ENCODE peak calls at places on chromosomes 3 and 15, in five cellular contexts. W, O, M, X and T are unnamed samples. For H3K36me3, the result is how much of the 10 kb centered on the place peaks cover.

GRCh38 chr15:76572983-76573314 is 236.4 kb downstream of the ISL2 start:
- DNase-seq in W (no peak), O (no peak), M (no peak), X (no peak), T (no peak)

GRCh38 chr3:27594096-27594690 is 110.0 kb upstream of the SLC4A7 start:
- DNase-seq in W (no peak), O (no peak), M (no peak), X (no peak), T (peak)

GRCh38 chr3:119352235-119352634 is 58.1 kb downstream of the ARHGAP31 start:
- DNase-seq in W (no peak), O (peak), M (peak), X (no peak), T (peak)

GRCh38 chr3:119794401-119794800 is 12.5 kb downstream of the NR1I2 start:
- DNase-seq in W (no peak), O (no peak), M (no peak), X (no peak), T (no peak)

GRCh38 chr3:181725033-181725775 is 13.5 kb downstream of the SOX2 start:
- DNase-seq in W (no peak), O (no peak), M (no peak), X (no peak), T (no peak)

GRCh38 chr15:85595804-85596536 is 198.8 kb downstream of the KLHL25 start:
- DNase-seq in W (no peak), O (no peak), M (no peak), X (no peak), T (no peak)

GRCh38 chr3:31247850-31248618 is 284.7 kb upstream of the STT3B start:
- DNase-seq in W (no peak), O (no peak), M (no peak), X (no peak), T (no peak)

GRCh38 chr3:57787867-57788623 is 31.9 kb downstream of the SLMAP start:
- DNase-seq in W (no peak), O (no peak), M (no peak), X (peak), T (no peak)

DNA sequence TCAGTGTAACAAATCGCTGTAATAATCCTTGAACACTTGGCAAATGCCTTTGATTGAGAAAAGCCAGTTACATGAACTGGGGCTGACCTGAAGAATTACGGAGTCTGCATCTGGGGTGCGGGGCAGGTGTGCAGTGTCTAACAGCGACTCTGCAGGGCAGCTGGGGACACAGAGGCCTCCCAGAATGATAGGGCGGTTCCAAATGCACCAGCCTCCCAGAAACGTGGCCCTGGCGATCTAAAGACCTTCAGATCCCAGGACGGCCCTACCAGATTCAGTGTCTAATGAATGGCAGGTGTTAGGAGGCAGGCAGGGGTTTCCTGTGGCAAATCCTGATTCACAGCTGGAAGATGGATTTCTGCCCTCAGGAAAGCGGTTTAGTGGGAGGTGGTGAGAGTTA is 100.6 kb upstream of the RGMA start:
- DNase-seq in W (peak), O (no peak), M (no peak), X (no peak), T (no peak)
- H3K4me3 ChIP-seq in W (no peak), O (no peak), M (no peak), X (no peak), T (no peak)

GRCh38 chr15:52391074-52391473 is 95.5 kb upstream of the MYO5C start:
- DNase-seq in W (no peak), O (no peak), M (no peak), X (no peak), T (no peak)
- H3K36me3 ChIP-seq in W (under half), O (under half), M (under half), X (under half), T (under half)

GRCh38 chr15:73630030-73630429 is 3.2 kb downstream of the NPTN start:
- DNase-seq in W (no peak), O (no peak), M (no peak), X (no peak), T (peak)

GRCh38 chr15:73628976-73629854 is 4.0 kb downstream of the NPTN start:
- DNase-seq in W (no peak), O (no peak), M (no peak), X (no peak), T (peak)

GRCh38 chr15:73624530-73624929 is 8.7 kb downstream of the NPTN start:
- DNase-seq in W (no peak), O (no peak), M (no peak), X (no peak), T (no peak)

GRCh38 chr15:73628102-73628501 is 5.1 kb downstream of the NPTN start:
- DNase-seq in W (no peak), O (no peak), M (no peak), X (no peak), T (no peak)

DNA sequence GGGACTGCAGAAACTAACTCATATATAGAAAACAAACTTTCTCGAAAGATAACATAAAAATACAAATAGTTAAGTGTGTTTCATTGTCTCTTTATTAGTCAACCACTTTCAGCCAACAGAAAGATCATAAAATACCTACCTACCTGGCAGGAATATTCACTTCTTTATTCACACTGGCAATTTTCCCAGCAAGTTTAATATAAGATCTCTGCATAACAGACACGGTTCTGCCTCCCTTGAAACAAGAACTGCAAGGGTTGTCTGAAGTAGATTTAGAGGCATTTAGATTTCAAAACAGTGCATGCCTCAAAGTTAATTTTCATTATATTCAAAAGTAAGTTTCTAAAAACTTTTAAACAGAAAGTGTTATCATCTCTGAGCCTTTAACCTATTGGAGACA is 7.1 kb downstream of the NPTN start:
- DNase-seq in W (no peak), O (no peak), M (no peak), X (no peak), T (peak)
- H3K4me3 ChIP-seq in W (no peak), O (no peak), M (no peak), X (no peak), T (no peak)

GRCh38 chr3:176174060-176174459 is 1023.2 kb downstream of the TBL1XR1 start:
- DNase-seq in W (no peak), O (no peak), M (no peak), X (no peak), T (no peak)
- H3K36me3 ChIP-seq in W (under half), O (under half), M (under half), X (under half), T (under half)

GRCh38 chr3:71053495-71053894 is 530.0 kb downstream of the FOXP1 start:
- DNase-seq in W (no peak), O (no peak), M (no peak), X (no peak), T (no peak)

GRCh38 chr3:71054312-71054711 is 529.2 kb downstream of the FOXP1 start:
- DNase-seq in W (no peak), O (no peak), M (no peak), X (no peak), T (no peak)

GRCh38 chr3:71057526-71057894 is 526.0 kb downstream of the FOXP1 start:
- DNase-seq in W (no peak), O (no peak), M (no peak), X (no peak), T (peak)

GRCh38 chr3:71056327-71056726 is 527.2 kb downstream of the FOXP1 start:
- DNase-seq in W (no peak), O (no peak), M (no peak), X (no peak), T (peak)

GRCh38 chr3:71055602-71056001 is 527.9 kb downstream of the FOXP1 start:
- DNase-seq in W (no peak), O (no peak), M (no peak), X (no peak), T (peak)
- H3K4me3 ChIP-seq in W (no peak), O (no peak), M (no peak), X (no peak), T (no peak)

DNA sequence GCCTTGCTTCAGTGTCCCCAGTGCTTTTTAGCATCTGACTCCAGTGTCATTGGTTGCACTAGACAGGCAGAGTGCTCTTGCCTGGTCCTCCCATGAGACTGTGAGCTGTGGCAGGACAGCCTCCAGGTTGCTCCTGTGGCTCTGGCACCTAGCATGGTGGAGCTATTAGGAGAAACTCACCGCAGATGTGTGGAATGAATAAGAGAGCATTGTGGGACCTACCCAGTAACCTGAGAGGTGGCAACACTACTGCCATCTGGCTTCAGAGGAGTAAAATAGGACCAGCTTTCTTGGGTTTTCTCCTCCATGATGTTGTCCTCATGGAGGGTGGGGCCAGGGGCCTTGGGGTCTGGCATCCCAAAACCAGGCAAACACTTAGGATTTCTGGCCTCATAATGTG is 183.6 kb downstream of the EPHB1 start:
- DNase-seq in W (no peak), O (no peak), M (no peak), X (no peak), T (no peak)
- H3K36me3 ChIP-seq in W (under half), O (under half), M (under half), X (under half), T (under half)

DNA sequence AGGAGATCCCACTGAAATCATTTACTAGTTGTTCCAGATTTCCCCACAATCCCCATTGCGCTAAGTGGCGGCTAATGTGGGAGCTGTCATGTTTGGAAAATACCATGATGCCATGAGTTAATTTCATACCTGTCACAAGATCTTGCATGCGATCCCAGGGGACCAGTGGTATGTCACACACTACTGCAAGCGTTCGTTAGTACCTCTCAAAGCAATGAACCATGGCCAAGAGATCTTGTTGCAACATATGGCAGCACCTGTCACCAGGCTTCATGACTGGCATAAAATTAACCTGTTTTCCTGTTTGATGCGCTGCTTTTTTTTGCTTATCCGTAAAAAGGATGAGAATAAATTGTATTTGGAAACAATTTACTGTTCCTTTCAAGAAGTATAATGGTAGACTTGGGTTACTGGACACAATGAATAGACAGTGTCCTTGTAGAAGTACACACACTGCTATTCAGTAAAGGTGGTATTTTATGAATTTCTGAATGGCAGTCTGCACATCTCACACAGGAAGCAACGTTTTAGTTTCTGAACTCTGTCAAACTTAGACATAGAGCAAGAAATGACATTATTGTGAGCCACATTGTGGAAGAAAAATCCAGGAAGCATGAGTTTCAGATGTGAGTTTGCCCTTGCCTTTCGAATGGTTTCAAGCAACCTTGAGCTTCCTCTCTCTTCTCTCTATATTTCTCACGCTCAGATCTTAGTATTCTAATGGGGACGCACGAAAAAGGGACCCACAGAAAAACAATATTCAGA is 81.9 kb downstream of the CHL1 start:
- DNase-seq in W (no peak), O (no peak), M (no peak), X (no peak), T (no peak)
- H3K4me3 ChIP-seq in W (no peak), O (no peak), M (no peak), X (no peak), T (no peak)

DNA sequence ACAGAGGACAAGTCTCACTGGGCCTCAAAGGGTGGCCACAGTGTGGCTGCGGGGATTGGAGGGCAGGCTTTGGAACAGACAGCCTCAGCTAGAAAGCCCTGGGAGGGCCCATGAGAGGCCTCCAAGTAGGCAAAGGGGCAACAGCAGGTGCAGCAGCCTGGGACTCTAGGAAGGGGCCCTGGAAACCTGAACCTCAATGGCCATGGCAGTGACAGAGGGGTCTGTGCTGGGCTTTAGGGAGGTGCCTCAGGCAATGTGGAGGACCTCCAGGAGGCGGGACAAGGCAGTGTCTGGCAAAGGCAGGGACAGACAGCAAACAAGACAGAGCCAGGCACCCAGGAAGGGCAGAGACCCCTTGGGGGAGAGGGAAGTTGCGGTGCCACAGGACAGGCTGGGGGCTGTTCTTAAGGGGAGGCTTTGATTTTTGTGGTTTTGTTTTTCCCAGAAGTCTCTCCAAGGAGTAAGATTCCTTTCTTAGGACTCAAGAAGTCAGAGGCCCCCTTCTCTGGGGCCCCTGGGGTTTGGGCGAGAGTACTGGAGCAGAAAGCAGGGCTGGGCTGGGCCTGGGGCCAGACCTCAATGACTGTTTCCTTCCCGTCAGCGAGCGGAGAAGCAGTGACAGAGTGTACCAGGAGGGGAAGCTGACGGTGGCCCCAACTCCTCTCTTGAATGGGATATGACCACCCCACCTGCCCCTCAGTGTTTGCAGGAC is 9.7 kb downstream of the STOML1 start:
- DNase-seq in W (peak), O (no peak), M (peak), X (no peak), T (peak)
- H3K36me3 ChIP-seq in W (under half), O (under half), M (under half), X (under half), T (under half)

GRCh38 chr3:10142707-10143560 is 1.4 kb downstream of the VHL start:
- DNase-seq in W (no peak), O (no peak), M (no peak), X (no peak), T (peak)
- H3K4me3 ChIP-seq in W (peak), O (peak), M (peak), X (peak), T (peak)

GRCh38 chr3:138289701-138290100 is 40.0 kb downstream of the NME9 start:
- DNase-seq in W (no peak), O (no peak), M (no peak), X (no peak), T (no peak)
- H3K36me3 ChIP-seq in W (under half), O (under half), M (under half), X (under half), T (half or more)